ENCODE peak calls at places on chromosomes 11 and 22, in eight cellular contexts. One of them, this sample, is unnamed.

GRCh38 chr11:75667831-75668507 is 869 bp downstream of the MAP6 start:
- DNase-seq in heart left ventricle: peak
- DNase-seq in GM23248: peak
- DNase-seq in CD8-positive, alpha-beta memory T cell: no peak
- DNase-seq in GM23338: peak
- DNase-seq in effector memory CD4-positive, alpha-beta T cell: no peak
- DNase-seq in fibroblast of pulmonary artery: peak
- DNase-seq in K562: no peak
- DNase-seq in this sample: no peak

GRCh38 chr11:76615950-76616349 is 54.6 kb downstream of the LRRC32 start:
- DNase-seq in effector memory CD4-positive, alpha-beta T cell: no peak
- DNase-seq in K562: no peak
- DNase-seq in GM23338: no peak
- DNase-seq in CD8-positive, alpha-beta memory T cell: no peak
- DNase-seq in fibroblast of pulmonary artery: peak
- DNase-seq in GM23248: peak
- DNase-seq in heart left ventricle: peak
- DNase-seq in this sample: peak

GRCh38 chr22:19718255-19719054 is 4.2 kb downstream of the SEPTIN5 start:
- DNase-seq in K562: peak
- DNase-seq in GM23338: no peak
- DNase-seq in GM23248: peak
- DNase-seq in heart left ventricle: peak
- DNase-seq in fibroblast of pulmonary artery: no peak
- DNase-seq in CD8-positive, alpha-beta memory T cell: no peak
- DNase-seq in effector memory CD4-positive, alpha-beta T cell: no peak
- DNase-seq in this sample: no peak

GRCh38 chr22:32632650-32633049 is 158.0 kb downstream of the FBXO7 start:
- DNase-seq in effector memory CD4-positive, alpha-beta T cell: no peak
- DNase-seq in K562: no peak
- DNase-seq in fibroblast of pulmonary artery: no peak
- DNase-seq in GM23338: no peak
- DNase-seq in heart left ventricle: no peak
- DNase-seq in CD8-positive, alpha-beta memory T cell: no peak
- DNase-seq in GM23248: no peak
- DNase-seq in this sample: no peak

GRCh38 chr11:112588252-112588668 is 327.6 kb upstream of the PLET1 start:
- DNase-seq in GM23248: peak
- DNase-seq in GM23338: peak
- DNase-seq in CD8-positive, alpha-beta memory T cell: peak
- DNase-seq in effector memory CD4-positive, alpha-beta T cell: no peak
- DNase-seq in heart left ventricle: peak
- DNase-seq in K562: peak
- DNase-seq in fibroblast of pulmonary artery: peak
- DNase-seq in this sample: peak

GRCh38 chr11:116044946-116045345 is 540.7 kb upstream of the CADM1 start:
- DNase-seq in CD8-positive, alpha-beta memory T cell: no peak
- DNase-seq in fibroblast of pulmonary artery: no peak
- DNase-seq in K562: no peak
- DNase-seq in GM23338: no peak
- DNase-seq in effector memory CD4-positive, alpha-beta T cell: no peak
- DNase-seq in GM23248: no peak
- DNase-seq in heart left ventricle: no peak
- DNase-seq in this sample: no peak

GRCh38 chr11:723120-723883 is 17.3 kb downstream of the EPS8L2 start:
- DNase-seq in K562: peak
- DNase-seq in effector memory CD4-positive, alpha-beta T cell: no peak
- DNase-seq in CD8-positive, alpha-beta memory T cell: peak
- DNase-seq in fibroblast of pulmonary artery: peak
- DNase-seq in heart left ventricle: no peak
- DNase-seq in GM23248: peak
- DNase-seq in GM23338: peak
- DNase-seq in this sample: no peak

GRCh38 chr22:24516301-24516737 is 21.2 kb downstream of the UPB1 start:
- DNase-seq in GM23248: peak
- DNase-seq in fibroblast of pulmonary artery: peak
- DNase-seq in K562: no peak
- DNase-seq in GM23338: peak
- DNase-seq in CD8-positive, alpha-beta memory T cell: no peak
- DNase-seq in heart left ventricle: peak
- DNase-seq in effector memory CD4-positive, alpha-beta T cell: no peak
- DNase-seq in this sample: peak

GRCh38 chr11:24239016-24239720 is 257.7 kb upstream of the LUZP2 start:
- DNase-seq in GM23338: no peak
- DNase-seq in K562: no peak
- DNase-seq in effector memory CD4-positive, alpha-beta T cell: no peak
- DNase-seq in GM23248: peak
- DNase-seq in fibroblast of pulmonary artery: peak
- DNase-seq in heart left ventricle: peak
- DNase-seq in CD8-positive, alpha-beta memory T cell: no peak
- DNase-seq in this sample: peak

GRCh38 chr22:39900306-39901227 is at the start of gene GRAP2:
- DNase-seq in GM23338: no peak
- DNase-seq in CD8-positive, alpha-beta memory T cell: peak
- DNase-seq in heart left ventricle: no peak
- DNase-seq in GM23248: no peak
- DNase-seq in fibroblast of pulmonary artery: no peak
- DNase-seq in effector memory CD4-positive, alpha-beta T cell: peak
- DNase-seq in K562: peak
- DNase-seq in this sample: no peak

GRCh38 chr11:122523841-122524531 is 131.5 kb upstream of the UBASH3B start:
- DNase-seq in GM23338: peak
- DNase-seq in heart left ventricle: no peak
- DNase-seq in fibroblast of pulmonary artery: no peak
- DNase-seq in GM23248: peak
- DNase-seq in CD8-positive, alpha-beta memory T cell: no peak
- DNase-seq in effector memory CD4-positive, alpha-beta T cell: no peak
- DNase-seq in K562: no peak
- DNase-seq in this sample: no peak

GRCh38 chr11:65773784-65774411 is 6.9 kb downstream of the AP5B1 start:
- DNase-seq in effector memory CD4-positive, alpha-beta T cell: no peak
- DNase-seq in heart left ventricle: no peak
- DNase-seq in K562: no peak
- DNase-seq in GM23248: peak
- DNase-seq in fibroblast of pulmonary artery: no peak
- DNase-seq in GM23338: no peak
- DNase-seq in CD8-positive, alpha-beta memory T cell: no peak
- DNase-seq in this sample: no peak

GRCh38 chr11:67998150-67999045 is 5.5 kb downstream of the UNC93B1 start:
- DNase-seq in heart left ventricle: no peak
- DNase-seq in effector memory CD4-positive, alpha-beta T cell: no peak
- DNase-seq in K562: no peak
- DNase-seq in GM23248: no peak
- DNase-seq in GM23338: no peak
- DNase-seq in CD8-positive, alpha-beta memory T cell: no peak
- DNase-seq in fibroblast of pulmonary artery: no peak
- DNase-seq in this sample: no peak

GRCh38 chr22:22787805-22788459 is 99.7 kb upstream of the IGLL5 start:
- DNase-seq in K562: peak
- DNase-seq in fibroblast of pulmonary artery: peak
- DNase-seq in GM23248: peak
- DNase-seq in CD8-positive, alpha-beta memory T cell: peak
- DNase-seq in heart left ventricle: peak
- DNase-seq in effector memory CD4-positive, alpha-beta T cell: peak
- DNase-seq in GM23338: peak
- DNase-seq in this sample: peak

GRCh38 chr22:20438066-20438677 is 547 bp upstream of the SCARF2 start:
- DNase-seq in GM23248: peak
- DNase-seq in CD8-positive, alpha-beta memory T cell: no peak
- DNase-seq in GM23338: peak
- DNase-seq in fibroblast of pulmonary artery: peak
- DNase-seq in heart left ventricle: peak
- DNase-seq in effector memory CD4-positive, alpha-beta T cell: no peak
- DNase-seq in K562: no peak
- DNase-seq in this sample: no peak

GRCh38 chr11:66011239-66011784 is 496 bp upstream of the CST6 start:
- DNase-seq in effector memory CD4-positive, alpha-beta T cell: no peak
- DNase-seq in fibroblast of pulmonary artery: peak
- DNase-seq in GM23338: peak
- DNase-seq in GM23248: peak
- DNase-seq in K562: no peak
- DNase-seq in CD8-positive, alpha-beta memory T cell: no peak
- DNase-seq in heart left ventricle: no peak
- DNase-seq in this sample: peak

GRCh38 chr11:64261556-64262080 is 10.3 kb downstream of the PLCB3 start:
- DNase-seq in GM23338: no peak
- DNase-seq in fibroblast of pulmonary artery: no peak
- DNase-seq in K562: no peak
- DNase-seq in GM23248: no peak
- DNase-seq in CD8-positive, alpha-beta memory T cell: no peak
- DNase-seq in effector memory CD4-positive, alpha-beta T cell: no peak
- DNase-seq in heart left ventricle: peak
- DNase-seq in this sample: no peak

GRCh38 chr11:110711776-110712642 is at the start of gene ARHGAP20:
- DNase-seq in GM23248: peak
- DNase-seq in GM23338: peak
- DNase-seq in fibroblast of pulmonary artery: peak
- DNase-seq in heart left ventricle: peak
- DNase-seq in K562: peak
- DNase-seq in CD8-positive, alpha-beta memory T cell: peak
- DNase-seq in effector memory CD4-positive, alpha-beta T cell: no peak
- DNase-seq in this sample: peak

GRCh38 chr22:50481440-50482106 is at the start of gene ADM2:
- DNase-seq in heart left ventricle: peak
- DNase-seq in effector memory CD4-positive, alpha-beta T cell: peak
- DNase-seq in GM23338: peak
- DNase-seq in GM23248: peak
- DNase-seq in K562: peak
- DNase-seq in fibroblast of pulmonary artery: no peak
- DNase-seq in CD8-positive, alpha-beta memory T cell: peak
- DNase-seq in this sample: peak

GRCh38 chr11:113393501-113393985 is 6.0 kb downstream of the ANKK1 start:
- DNase-seq in GM23248: no peak
- DNase-seq in K562: no peak
- DNase-seq in fibroblast of pulmonary artery: no peak
- DNase-seq in CD8-positive, alpha-beta memory T cell: no peak
- DNase-seq in effector memory CD4-positive, alpha-beta T cell: no peak
- DNase-seq in GM23338: no peak
- DNase-seq in heart left ventricle: no peak
- DNase-seq in this sample: no peak

GRCh38 chr11:65047581-65048422 is 6.8 kb downstream of the SAC3D1 start:
- DNase-seq in fibroblast of pulmonary artery: no peak
- DNase-seq in GM23338: peak
- DNase-seq in effector memory CD4-positive, alpha-beta T cell: peak
- DNase-seq in CD8-positive, alpha-beta memory T cell: no peak
- DNase-seq in GM23248: peak
- DNase-seq in heart left ventricle: peak
- DNase-seq in K562: peak
- DNase-seq in this sample: no peak

GRCh38 chr11:9208726-9209501 is 56.2 kb downstream of the DENND5A start:
- DNase-seq in CD8-positive, alpha-beta memory T cell: no peak
- DNase-seq in effector memory CD4-positive, alpha-beta T cell: no peak
- DNase-seq in GM23338: no peak
- DNase-seq in K562: peak
- DNase-seq in heart left ventricle: no peak
- DNase-seq in fibroblast of pulmonary artery: no peak
- DNase-seq in GM23248: no peak
- DNase-seq in this sample: no peak

GRCh38 chr11:45332486-45332934 is 46.4 kb upstream of the SYT13 start:
- DNase-seq in CD8-positive, alpha-beta memory T cell: peak
- DNase-seq in K562: peak
- DNase-seq in heart left ventricle: no peak
- DNase-seq in fibroblast of pulmonary artery: peak
- DNase-seq in GM23248: peak
- DNase-seq in effector memory CD4-positive, alpha-beta T cell: no peak
- DNase-seq in GM23338: peak
- DNase-seq in this sample: peak

GRCh38 chr11:76744186-76745058 is 38.7 kb upstream of the TSKU start:
- DNase-seq in CD8-positive, alpha-beta memory T cell: no peak
- DNase-seq in GM23248: peak
- DNase-seq in heart left ventricle: no peak
- DNase-seq in K562: no peak
- DNase-seq in fibroblast of pulmonary artery: no peak
- DNase-seq in effector memory CD4-positive, alpha-beta T cell: no peak
- DNase-seq in GM23338: no peak
- DNase-seq in this sample: no peak

GRCh38 chr11:112460141-112460540 is 199.5 kb upstream of the PLET1 start:
- DNase-seq in K562: no peak
- DNase-seq in GM23338: no peak
- DNase-seq in fibroblast of pulmonary artery: no peak
- DNase-seq in heart left ventricle: no peak
- DNase-seq in CD8-positive, alpha-beta memory T cell: no peak
- DNase-seq in GM23248: no peak
- DNase-seq in effector memory CD4-positive, alpha-beta T cell: no peak
- DNase-seq in this sample: no peak

GRCh38 chr22:37266581-37267127 is 15.7 kb upstream of the CYTH4 start:
- DNase-seq in CD8-positive, alpha-beta memory T cell: no peak
- DNase-seq in heart left ventricle: no peak
- DNase-seq in GM23338: no peak
- DNase-seq in effector memory CD4-positive, alpha-beta T cell: no peak
- DNase-seq in GM23248: no peak
- DNase-seq in fibroblast of pulmonary artery: no peak
- DNase-seq in K562: no peak
- DNase-seq in this sample: no peak
- H3K4me3 ChIP-seq in CD8-positive, alpha-beta memory T cell: peak
- H3K4me3 ChIP-seq in heart left ventricle: peak
- H3K4me3 ChIP-seq in GM23338: peak
- H3K4me3 ChIP-seq in effector memory CD4-positive, alpha-beta T cell: peak
- H3K4me3 ChIP-seq in GM23248: peak
- H3K4me3 ChIP-seq in fibroblast of pulmonary artery: peak
- H3K4me3 ChIP-seq in K562: no peak
- H3K4me3 ChIP-seq in this sample: peak

GRCh38 chr11:70110538-70111055 is 32.5 kb downstream of the ANO1 start:
- DNase-seq in GM23248: no peak
- DNase-seq in GM23338: no peak
- DNase-seq in heart left ventricle: no peak
- DNase-seq in K562: peak
- DNase-seq in fibroblast of pulmonary artery: no peak
- DNase-seq in CD8-positive, alpha-beta memory T cell: no peak
- DNase-seq in effector memory CD4-positive, alpha-beta T cell: no peak
- DNase-seq in this sample: no peak
- H3K4me3 ChIP-seq in GM23248: no peak
- H3K4me3 ChIP-seq in GM23338: no peak
- H3K4me3 ChIP-seq in heart left ventricle: no peak
- H3K4me3 ChIP-seq in K562: no peak
- H3K4me3 ChIP-seq in fibroblast of pulmonary artery: no peak
- H3K4me3 ChIP-seq in CD8-positive, alpha-beta memory T cell: no peak
- H3K4me3 ChIP-seq in effector memory CD4-positive, alpha-beta T cell: no peak
- H3K4me3 ChIP-seq in this sample: no peak

GRCh38 chr22:37240240-37240940 is 3.7 kb downstream of the RAC2 start:
- DNase-seq in K562: no peak
- DNase-seq in CD8-positive, alpha-beta memory T cell: no peak
- DNase-seq in effector memory CD4-positive, alpha-beta T cell: no peak
- DNase-seq in GM23338: no peak
- DNase-seq in GM23248: no peak
- DNase-seq in fibroblast of pulmonary artery: no peak
- DNase-seq in heart left ventricle: no peak
- DNase-seq in this sample: no peak
- H3K4me3 ChIP-seq in K562: no peak
- H3K4me3 ChIP-seq in CD8-positive, alpha-beta memory T cell: peak
- H3K4me3 ChIP-seq in effector memory CD4-positive, alpha-beta T cell: no peak
- H3K4me3 ChIP-seq in GM23338: no peak
- H3K4me3 ChIP-seq in GM23248: no peak
- H3K4me3 ChIP-seq in fibroblast of pulmonary artery: no peak
- H3K4me3 ChIP-seq in heart left ventricle: no peak
- H3K4me3 ChIP-seq in this sample: no peak

DNA sequence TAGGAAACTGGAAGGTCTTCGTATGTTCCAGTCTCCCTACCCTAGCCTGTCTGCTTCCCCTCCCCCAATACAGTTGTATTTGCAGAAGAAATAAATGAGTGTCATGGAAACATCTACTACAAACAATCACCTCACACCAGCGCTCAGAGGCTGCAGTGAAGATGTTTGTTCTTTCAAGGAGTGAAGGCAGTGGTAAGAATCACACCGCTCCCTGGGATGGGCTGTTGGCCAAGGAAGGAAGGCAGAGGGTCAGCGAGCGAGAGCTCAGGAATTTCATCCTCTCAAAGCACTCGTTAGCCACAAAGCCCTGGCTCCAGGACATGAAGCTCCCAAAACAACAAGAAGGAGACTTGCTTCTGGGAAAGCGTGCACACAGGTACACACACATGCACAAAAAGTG is 1.2 kb upstream of the IGSF9B start:
- DNase-seq in fibroblast of pulmonary artery: no peak
- DNase-seq in K562: no peak
- DNase-seq in CD8-positive, alpha-beta memory T cell: no peak
- DNase-seq in effector memory CD4-positive, alpha-beta T cell: no peak
- DNase-seq in GM23338: peak
- DNase-seq in GM23248: no peak
- DNase-seq in heart left ventricle: peak
- DNase-seq in this sample: peak
- H3K4me3 ChIP-seq in fibroblast of pulmonary artery: no peak
- H3K4me3 ChIP-seq in K562: no peak
- H3K4me3 ChIP-seq in CD8-positive, alpha-beta memory T cell: no peak
- H3K4me3 ChIP-seq in effector memory CD4-positive, alpha-beta T cell: no peak
- H3K4me3 ChIP-seq in GM23338: peak
- H3K4me3 ChIP-seq in GM23248: no peak
- H3K4me3 ChIP-seq in heart left ventricle: no peak
- H3K4me3 ChIP-seq in this sample: no peak

This sample was measured in MG63.